ENCODE peak calls at places on chromosomes 1 and 21, in five cellular contexts. B, D, C, S and U are unnamed samples.
A peak's percentile ranks its signal among the peaks of the same experiment; 100 is the strongest.

GRCh38 chr21:31755027-31755426 is 23.1 kb upstream of the SCAF4 start:
- DNase-seq in B (no peak), D (no peak), C (no peak), S (no peak), U (no peak)

GRCh38 chr1:208374391-208374941 is 130.3 kb upstream of the PLXNA2 start:
- DNase-seq in B (no peak), D (no peak), C (no peak), S (no peak), U (no peak)

GRCh38 chr1:18597159-18598042 is 33.2 kb upstream of the PAX7 start:
- DNase-seq in B (peak; percentile 63), D (peak; percentile 83), C (peak; percentile 79), S (peak; percentile 46), U (peak; percentile 84)

GRCh38 chr1:51745304-51745570 is 128.3 kb downstream of the OSBPL9 start:
- DNase-seq in B (no peak), D (no peak), C (no peak), S (no peak), U (no peak)

GRCh38 chr1:54611621-54612020 is 11.7 kb downstream of the FAM151A start:
- DNase-seq in B (no peak), D (no peak), C (no peak), S (no peak), U (peak; percentile 36)

GRCh38 chr21:45290948-45291612 is 3.4 kb upstream of the POFUT2 start:
- DNase-seq in B (peak; percentile 46), D (no peak), C (no peak), S (peak; percentile 17), U (no peak)

GRCh38 chr1:78038071-78038470 is 7.7 kb upstream of the GIPC2 start:
- DNase-seq in B (peak; percentile 46), D (no peak), C (no peak), S (no peak), U (no peak)

GRCh38 chr1:48552420-48552819 is 80.4 kb upstream of the SPATA6 start:
- DNase-seq in B (no peak), D (peak; percentile 36), C (no peak), S (no peak), U (no peak)

GRCh38 chr1:174165471-174166137 is 6.3 kb downstream of the RABGAP1L start:
- DNase-seq in B (peak; percentile 26), D (no peak), C (no peak), S (no peak), U (no peak)

GRCh38 chr1:159964144-159964543 is 10.1 kb upstream of the SLAMF9 start:
- DNase-seq in B (no peak), D (peak; percentile 5), C (no peak), S (no peak), U (no peak)

GRCh38 chr1:66993076-66993475 is 60.9 kb downstream of the SLC35D1 start:
- DNase-seq in B (no peak), D (no peak), C (no peak), S (no peak), U (no peak)

GRCh38 chr1:66542811-66543767 is 9.1 kb downstream of the SGIP1 start:
- DNase-seq in B (peak; percentile 81), D (no peak), C (no peak), S (peak; percentile 77), U (peak; percentile 82)

GRCh38 chr1:58845947-58846346 is 62.1 kb upstream of the JUN start:
- DNase-seq in B (no peak), D (no peak), C (no peak), S (no peak), U (no peak)

GRCh38 chr1:10249808-10250457 is 39.6 kb downstream of the KIF1B start:
- DNase-seq in B (no peak), D (no peak), C (no peak), S (no peak), U (no peak)

GRCh38 chr1:230972855-230973271 is 5.8 kb downstream of the TTC13 start:
- DNase-seq in B (peak; percentile 41), D (no peak), C (no peak), S (peak; percentile 43), U (no peak)

GRCh38 chr1:53104289-53104913 is 38.0 kb downstream of the SLC1A7 start:
- DNase-seq in B (no peak), D (no peak), C (no peak), S (no peak), U (no peak)

GRCh38 chr1:200406161-200406797 is 3.6 kb downstream of the ZNF281 start:
- DNase-seq in B (no peak), D (no peak), C (peak; percentile 26), S (no peak), U (no peak)

GRCh38 chr1:58515794-58516401 is 30.6 kb downstream of the OMA1 start:
- DNase-seq in B (peak; percentile 90), D (no peak), C (peak; percentile 60), S (peak; percentile 27), U (no peak)

GRCh38 chr1:118563969-118564951 is 379.2 kb upstream of the SPAG17 start:
- DNase-seq in B (peak; percentile 27), D (no peak), C (no peak), S (no peak), U (no peak)

GRCh38 chr1:9817734-9818133 is 6.0 kb downstream of the CLSTN1 start:
- DNase-seq in B (no peak), D (no peak), C (no peak), S (no peak), U (no peak)

GRCh38 chr1:205350626-205351235 is 6.0 kb downstream of the KLHDC8A start:
- DNase-seq in B (no peak), D (peak; percentile 76), C (no peak), S (no peak), U (no peak)

GRCh38 chr1:30109853-30110252 is 613.5 kb downstream of the MATN1 start:
- DNase-seq in B (peak; percentile 74), D (no peak), C (no peak), S (no peak), U (peak; percentile 32)

GRCh38 chr21:31559368-31560119 is 99.9 kb upstream of the SOD1 start:
- DNase-seq in B (peak; percentile 94), D (peak; percentile 98), C (no peak), S (peak; percentile 95), U (peak; percentile 94)

GRCh38 chr1:119713039-119713537 is 1.4 kb downstream of the PHGDH start:
- DNase-seq in B (peak; percentile 67), D (peak; percentile 39), C (no peak), S (no peak), U (no peak)

GRCh38 chr1:203219934-203220333 is 9.5 kb downstream of the CHIT1 start:
- DNase-seq in B (no peak), D (peak; percentile 35), C (no peak), S (no peak), U (no peak)

GRCh38 chr1:240109920-240110685 is 18.4 kb downstream of the FMN2 start:
- DNase-seq in B (no peak), D (no peak), C (no peak), S (no peak), U (no peak)

GRCh38 chr1:11052839-11053757 is 6.1 kb upstream of the MASP2 start:
- DNase-seq in B (peak; percentile 34), D (no peak), C (peak; percentile 66), S (no peak), U (peak; percentile 69)

GRCh38 chr1:111831153-111831552 is 75.5 kb downstream of the DDX20 start:
- DNase-seq in B (no peak), D (no peak), C (no peak), S (no peak), U (no peak)

GRCh38 chr1:226001852-226002666 is 2.9 kb upstream of the SDE2 start:
- DNase-seq in B (peak; percentile 81), D (no peak), C (peak; percentile 64), S (peak; percentile 60), U (peak; percentile 75)

GRCh38 chr1:156487862-156488261 is 12.7 kb downstream of the MEF2D start:
- DNase-seq in B (no peak), D (no peak), C (no peak), S (no peak), U (peak; percentile 46)

GRCh38 chr1:111624382-111624781 is 4.8 kb downstream of the RAP1A start:
- DNase-seq in B (no peak), D (no peak), C (no peak), S (no peak), U (no peak)

GRCh38 chr1:235502601-235503332 is 1.5 kb downstream of the B3GALNT2 start:
- DNase-seq in B (peak; percentile 41), D (no peak), C (no peak), S (no peak), U (no peak)

GRCh38 chr21:16302851-16303282 is 573.1 kb downstream of the USP25 start:
- DNase-seq in B (peak; percentile 72), D (no peak), C (no peak), S (no peak), U (peak; percentile 56)

GRCh38 chr21:26845750-26846035 is 484 bp upstream of the ADAMTS1 start:
- DNase-seq in B (no peak), D (no peak), C (no peak), S (no peak), U (no peak)
- H3K9ac ChIP-seq in B (peak overlapping the region; percentile 88), D (peak overlapping the region; percentile 59), C (no peak overlapping the region), S (peak overlapping the region; percentile 78), U (peak overlapping the region; percentile 95)

DNA sequence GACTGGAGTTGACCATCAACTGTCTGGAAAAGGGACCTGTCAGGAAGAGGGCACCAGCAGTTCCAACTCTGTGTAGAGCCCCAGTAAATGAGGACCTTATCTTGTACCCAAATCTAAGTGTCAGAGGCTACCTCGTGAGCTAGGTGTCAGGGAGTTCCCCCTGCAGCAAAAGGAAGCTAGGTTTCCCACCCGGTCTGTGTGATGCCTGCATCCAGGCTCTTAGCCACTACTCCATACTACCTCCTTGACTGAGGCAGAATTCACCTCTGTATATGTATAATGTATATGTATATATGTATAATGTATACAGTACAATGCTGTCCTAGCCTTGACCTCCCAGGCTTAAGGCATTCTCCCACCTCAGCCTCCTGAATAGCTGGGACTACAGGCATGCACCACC is 15.5 kb upstream of the LUZP1 start:
- DNase-seq in B (no peak), D (no peak), C (no peak), S (no peak), U (no peak)
- H3K9ac ChIP-seq in B (no peak overlapping the region), D (no peak overlapping the region), C (no peak overlapping the region), S (no peak overlapping the region), U (no peak overlapping the region)

GRCh38 chr1:182848736-182849135 is 9.6 kb downstream of the DHX9 start:
- DNase-seq in B (no peak), D (no peak), C (no peak), S (no peak), U (no peak)

GRCh38 chr1:182842265-182842664 is 3.1 kb downstream of the DHX9 start:
- DNase-seq in B (no peak), D (no peak), C (no peak), S (no peak), U (no peak)

GRCh38 chr1:182845894-182846293 is 6.7 kb downstream of the DHX9 start:
- DNase-seq in B (no peak), D (no peak), C (no peak), S (no peak), U (no peak)

GRCh38 chr1:182847105-182847504 is 8.0 kb downstream of the DHX9 start:
- DNase-seq in B (no peak), D (no peak), C (no peak), S (no peak), U (no peak)

GRCh38 chr1:182845379-182845778 is 6.2 kb downstream of the DHX9 start:
- DNase-seq in B (no peak), D (no peak), C (no peak), S (no peak), U (no peak)
- H3K9ac ChIP-seq in B (no peak overlapping the region), D (no peak overlapping the region), C (no peak overlapping the region), S (no peak overlapping the region), U (no peak overlapping the region)

DNA sequence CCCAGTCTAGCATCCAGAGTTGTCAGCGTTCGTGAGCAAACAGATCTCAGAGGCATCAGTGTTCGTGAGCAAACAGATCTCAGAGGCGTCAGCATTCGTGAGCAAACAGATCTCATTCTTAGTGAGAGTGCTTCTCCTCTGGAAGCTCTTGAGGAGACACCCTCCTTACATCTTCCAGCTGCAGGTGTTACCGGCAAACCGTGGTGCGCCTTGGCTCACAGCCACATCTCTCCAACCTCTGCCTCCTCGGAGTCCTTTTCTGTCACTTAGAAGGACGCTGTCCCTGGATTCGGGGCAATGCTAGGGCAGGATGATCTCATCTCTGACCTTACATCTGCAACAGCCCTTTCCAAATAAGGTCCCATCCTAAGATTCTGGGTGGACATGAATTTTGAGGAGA is 14.6 kb upstream of the UMODL1 start:
- DNase-seq in B (peak; percentile 24), D (no peak), C (no peak), S (peak; percentile 72), U (peak; percentile 49)
- H3K9ac ChIP-seq in B (peak overlapping the region; percentile 49), D (no peak overlapping the region), C (no peak overlapping the region), S (no peak overlapping the region), U (no peak overlapping the region)